ENCODE peak calls at places on chromosome 12, in eight cellular contexts. One of them, this sample, is unnamed.

GRCh38 chr12:83473408-83474095 is 786.8 kb downstream of the TMTC2 start:
- DNase-seq in breast epithelium: no peak
- DNase-seq in transverse colon: no peak
- DNase-seq in suprapubic skin: no peak
- DNase-seq in HCT116: no peak
- DNase-seq in GM23338: no peak
- DNase-seq in endothelial cell of umbilical vein: no peak
- DNase-seq in GM12878: peak
- DNase-seq in this sample: no peak

GRCh38 chr12:38162708-38163441 is 153.7 kb upstream of the ALG10B start:
- DNase-seq in breast epithelium: no peak
- DNase-seq in transverse colon: no peak
- DNase-seq in suprapubic skin: no peak
- DNase-seq in HCT116: no peak
- DNase-seq in GM23338: no peak
- DNase-seq in endothelial cell of umbilical vein: no peak
- DNase-seq in GM12878: no peak
- DNase-seq in this sample: no peak

GRCh38 chr12:67689339-67689738 is 40.8 kb downstream of the DYRK2 start:
- DNase-seq in breast epithelium: no peak
- DNase-seq in transverse colon: no peak
- DNase-seq in suprapubic skin: no peak
- DNase-seq in HCT116: no peak
- DNase-seq in GM23338: no peak
- DNase-seq in endothelial cell of umbilical vein: no peak
- DNase-seq in GM12878: no peak
- DNase-seq in this sample: no peak

GRCh38 chr12:3204716-3205617 is 127.8 kb downstream of the TSPAN9 start:
- DNase-seq in breast epithelium: no peak
- DNase-seq in transverse colon: no peak
- DNase-seq in suprapubic skin: no peak
- DNase-seq in HCT116: no peak
- DNase-seq in GM23338: no peak
- DNase-seq in endothelial cell of umbilical vein: no peak
- DNase-seq in GM12878: no peak
- DNase-seq in this sample: no peak

GRCh38 chr12:42483534-42483857 is 106.0 kb downstream of the PRICKLE1 start:
- DNase-seq in breast epithelium: no peak
- DNase-seq in transverse colon: peak
- DNase-seq in suprapubic skin: no peak
- DNase-seq in HCT116: no peak
- DNase-seq in GM23338: no peak
- DNase-seq in endothelial cell of umbilical vein: peak
- DNase-seq in GM12878: no peak
- DNase-seq in this sample: peak

GRCh38 chr12:101924647-101925046 is 47.3 kb downstream of the DRAM1 start:
- DNase-seq in breast epithelium: no peak
- DNase-seq in transverse colon: no peak
- DNase-seq in suprapubic skin: no peak
- DNase-seq in HCT116: no peak
- DNase-seq in GM23338: peak
- DNase-seq in endothelial cell of umbilical vein: no peak
- DNase-seq in GM12878: no peak
- DNase-seq in this sample: no peak

GRCh38 chr12:103996595-103996994 is 30.9 kb downstream of the TDG start:
- DNase-seq in breast epithelium: no peak
- DNase-seq in transverse colon: no peak
- DNase-seq in suprapubic skin: no peak
- DNase-seq in HCT116: no peak
- DNase-seq in GM23338: no peak
- DNase-seq in endothelial cell of umbilical vein: no peak
- DNase-seq in GM12878: no peak
- DNase-seq in this sample: no peak

GRCh38 chr12:67498981-67499380 is 149.6 kb upstream of the DYRK2 start:
- DNase-seq in breast epithelium: no peak
- DNase-seq in transverse colon: no peak
- DNase-seq in suprapubic skin: no peak
- DNase-seq in HCT116: no peak
- DNase-seq in GM23338: no peak
- DNase-seq in endothelial cell of umbilical vein: no peak
- DNase-seq in GM12878: no peak
- DNase-seq in this sample: no peak

GRCh38 chr12:57612711-57613426 is 1.6 kb downstream of the ARHGEF25 start:
- DNase-seq in breast epithelium: no peak
- DNase-seq in transverse colon: no peak
- DNase-seq in suprapubic skin: no peak
- DNase-seq in HCT116: no peak
- DNase-seq in GM23338: no peak
- DNase-seq in endothelial cell of umbilical vein: no peak
- DNase-seq in GM12878: no peak
- DNase-seq in this sample: no peak

GRCh38 chr12:22684526-22685118 is 59.7 kb downstream of the ETNK1 start:
- DNase-seq in breast epithelium: no peak
- DNase-seq in transverse colon: no peak
- DNase-seq in suprapubic skin: no peak
- DNase-seq in HCT116: peak
- DNase-seq in GM23338: peak
- DNase-seq in endothelial cell of umbilical vein: peak
- DNase-seq in GM12878: peak
- DNase-seq in this sample: no peak

GRCh38 chr12:53427905-53428594 is 4.4 kb downstream of the AMHR2 start:
- DNase-seq in breast epithelium: no peak
- DNase-seq in transverse colon: no peak
- DNase-seq in suprapubic skin: no peak
- DNase-seq in HCT116: peak
- DNase-seq in GM23338: no peak
- DNase-seq in endothelial cell of umbilical vein: no peak
- DNase-seq in GM12878: no peak
- DNase-seq in this sample: no peak

GRCh38 chr12:15268927-15269552 is 47.8 kb upstream of the RERG start:
- DNase-seq in breast epithelium: no peak
- DNase-seq in transverse colon: peak
- DNase-seq in suprapubic skin: no peak
- DNase-seq in HCT116: peak
- DNase-seq in GM23338: peak
- DNase-seq in endothelial cell of umbilical vein: peak
- DNase-seq in GM12878: no peak
- DNase-seq in this sample: peak

GRCh38 chr12:14216405-14217294 is 148.8 kb upstream of the ATF7IP start:
- DNase-seq in breast epithelium: no peak
- DNase-seq in transverse colon: no peak
- DNase-seq in suprapubic skin: no peak
- DNase-seq in HCT116: no peak
- DNase-seq in GM23338: no peak
- DNase-seq in endothelial cell of umbilical vein: peak
- DNase-seq in GM12878: no peak
- DNase-seq in this sample: no peak

GRCh38 chr12:2416158-2416557 is 363.4 kb downstream of the CACNA1C start:
- DNase-seq in breast epithelium: no peak
- DNase-seq in transverse colon: no peak
- DNase-seq in suprapubic skin: no peak
- DNase-seq in HCT116: no peak
- DNase-seq in GM23338: no peak
- DNase-seq in endothelial cell of umbilical vein: no peak
- DNase-seq in GM12878: no peak
- DNase-seq in this sample: no peak

GRCh38 chr12:21984375-21984774 is 43.1 kb upstream of the ABCC9 start:
- DNase-seq in breast epithelium: no peak
- DNase-seq in transverse colon: no peak
- DNase-seq in suprapubic skin: no peak
- DNase-seq in HCT116: no peak
- DNase-seq in GM23338: no peak
- DNase-seq in endothelial cell of umbilical vein: no peak
- DNase-seq in GM12878: no peak
- DNase-seq in this sample: no peak

GRCh38 chr12:26523708-26524150 is 309.3 kb downstream of the ITPR2 start:
- DNase-seq in breast epithelium: peak
- DNase-seq in transverse colon: peak
- DNase-seq in suprapubic skin: peak
- DNase-seq in HCT116: no peak
- DNase-seq in GM23338: no peak
- DNase-seq in endothelial cell of umbilical vein: peak
- DNase-seq in GM12878: no peak
- DNase-seq in this sample: no peak

GRCh38 chr12:68140576-68140975 is 19.0 kb downstream of the IFNG start:
- DNase-seq in breast epithelium: no peak
- DNase-seq in transverse colon: no peak
- DNase-seq in suprapubic skin: no peak
- DNase-seq in HCT116: no peak
- DNase-seq in GM23338: no peak
- DNase-seq in endothelial cell of umbilical vein: no peak
- DNase-seq in GM12878: no peak
- DNase-seq in this sample: no peak

GRCh38 chr12:39012870-39013269 is 107.5 kb upstream of the CPNE8 start:
- DNase-seq in breast epithelium: no peak
- DNase-seq in transverse colon: no peak
- DNase-seq in suprapubic skin: no peak
- DNase-seq in HCT116: no peak
- DNase-seq in GM23338: no peak
- DNase-seq in endothelial cell of umbilical vein: no peak
- DNase-seq in GM12878: no peak
- DNase-seq in this sample: no peak

GRCh38 chr12:10364839-10365681 is 24.8 kb downstream of the KLRK1 start:
- DNase-seq in breast epithelium: peak
- DNase-seq in transverse colon: peak
- DNase-seq in suprapubic skin: no peak
- DNase-seq in HCT116: peak
- DNase-seq in GM23338: peak
- DNase-seq in endothelial cell of umbilical vein: peak
- DNase-seq in GM12878: peak
- DNase-seq in this sample: no peak

GRCh38 chr12:15600223-15600935 is 188.8 kb downstream of the EPS8 start:
- DNase-seq in breast epithelium: no peak
- DNase-seq in transverse colon: no peak
- DNase-seq in suprapubic skin: no peak
- DNase-seq in HCT116: no peak
- DNase-seq in GM23338: no peak
- DNase-seq in endothelial cell of umbilical vein: no peak
- DNase-seq in GM12878: no peak
- DNase-seq in this sample: no peak

GRCh38 chr12:12153596-12153995 is 82.9 kb downstream of the BCL2L14 start:
- DNase-seq in breast epithelium: no peak
- DNase-seq in transverse colon: no peak
- DNase-seq in suprapubic skin: no peak
- DNase-seq in HCT116: no peak
- DNase-seq in GM23338: no peak
- DNase-seq in endothelial cell of umbilical vein: no peak
- DNase-seq in GM12878: no peak
- DNase-seq in this sample: no peak

GRCh38 chr12:105748806-105749600 is 389.8 kb downstream of the NUAK1 start:
- DNase-seq in breast epithelium: peak
- DNase-seq in transverse colon: no peak
- DNase-seq in suprapubic skin: no peak
- DNase-seq in HCT116: no peak
- DNase-seq in GM23338: no peak
- DNase-seq in endothelial cell of umbilical vein: peak
- DNase-seq in GM12878: no peak
- DNase-seq in this sample: no peak

GRCh38 chr12:49403887-49404517 is 36.7 kb downstream of the SPATS2 start:
- DNase-seq in breast epithelium: no peak
- DNase-seq in transverse colon: no peak
- DNase-seq in suprapubic skin: no peak
- DNase-seq in HCT116: no peak
- DNase-seq in GM23338: no peak
- DNase-seq in endothelial cell of umbilical vein: no peak
- DNase-seq in GM12878: no peak
- DNase-seq in this sample: no peak

DNA sequence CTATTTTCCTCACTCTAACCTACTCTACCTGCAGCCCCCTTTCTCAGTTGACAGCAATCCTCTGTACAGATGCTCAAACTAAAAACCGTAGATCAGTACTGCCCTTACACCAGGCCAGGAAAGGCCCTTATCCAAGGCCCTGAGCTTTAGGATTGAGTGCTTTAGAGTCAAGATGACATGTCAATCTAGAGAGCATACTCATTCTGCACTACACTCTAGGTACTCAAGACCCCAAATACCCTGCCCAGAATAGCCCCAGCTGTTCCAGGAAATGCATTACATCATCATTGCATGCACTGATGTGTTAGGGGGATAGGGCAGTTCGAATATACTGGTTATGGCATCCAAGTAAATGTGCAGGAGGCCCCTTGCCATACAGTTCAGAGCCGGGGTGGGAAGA is 3.5 kb upstream of the PHLDA1 start:
- DNase-seq in breast epithelium: no peak
- DNase-seq in transverse colon: no peak
- DNase-seq in suprapubic skin: no peak
- DNase-seq in HCT116: no peak
- DNase-seq in GM23338: no peak
- DNase-seq in endothelial cell of umbilical vein: no peak
- DNase-seq in GM12878: no peak
- DNase-seq in this sample: no peak
- TF ChIP-seq POLR2AphosphoS5 in breast epithelium: no peak
- TF ChIP-seq POLR2AphosphoS5 in transverse colon: no peak
- TF ChIP-seq POLR2AphosphoS5 in suprapubic skin: no peak
- TF ChIP-seq POLR2AphosphoS5 in HCT116: no peak
- TF ChIP-seq POLR2AphosphoS5 in GM23338: no peak
- TF ChIP-seq POLR2AphosphoS5 in endothelial cell of umbilical vein: no peak
- TF ChIP-seq POLR2AphosphoS5 in GM12878: no peak
- TF ChIP-seq POLR2AphosphoS5 in this sample: no peak

GRCh38 chr12:45644521-45644920 is 85.0 kb upstream of the ARID2 start:
- DNase-seq in breast epithelium: no peak
- DNase-seq in transverse colon: no peak
- DNase-seq in suprapubic skin: no peak
- DNase-seq in HCT116: no peak
- DNase-seq in GM23338: peak
- DNase-seq in endothelial cell of umbilical vein: peak
- DNase-seq in GM12878: no peak
- DNase-seq in this sample: no peak
- TF ChIP-seq POLR2AphosphoS5 in breast epithelium: no peak
- TF ChIP-seq POLR2AphosphoS5 in transverse colon: no peak
- TF ChIP-seq POLR2AphosphoS5 in suprapubic skin: no peak
- TF ChIP-seq POLR2AphosphoS5 in HCT116: no peak
- TF ChIP-seq POLR2AphosphoS5 in GM23338: no peak
- TF ChIP-seq POLR2AphosphoS5 in endothelial cell of umbilical vein: peak
- TF ChIP-seq POLR2AphosphoS5 in GM12878: no peak
- TF ChIP-seq POLR2AphosphoS5 in this sample: no peak

GRCh38 chr12:74537707-74538385 is at the start of gene ATXN7L3B:
- DNase-seq in breast epithelium: peak
- DNase-seq in transverse colon: peak
- DNase-seq in suprapubic skin: peak
- DNase-seq in HCT116: peak
- DNase-seq in GM23338: peak
- DNase-seq in endothelial cell of umbilical vein: peak
- DNase-seq in GM12878: peak
- DNase-seq in this sample: peak
- TF ChIP-seq POLR2AphosphoS5 in breast epithelium: peak
- TF ChIP-seq POLR2AphosphoS5 in transverse colon: peak
- TF ChIP-seq POLR2AphosphoS5 in suprapubic skin: peak
- TF ChIP-seq POLR2AphosphoS5 in HCT116: peak
- TF ChIP-seq POLR2AphosphoS5 in GM23338: peak
- TF ChIP-seq POLR2AphosphoS5 in endothelial cell of umbilical vein: peak
- TF ChIP-seq POLR2AphosphoS5 in GM12878: peak
- TF ChIP-seq POLR2AphosphoS5 in this sample: peak

DNA sequence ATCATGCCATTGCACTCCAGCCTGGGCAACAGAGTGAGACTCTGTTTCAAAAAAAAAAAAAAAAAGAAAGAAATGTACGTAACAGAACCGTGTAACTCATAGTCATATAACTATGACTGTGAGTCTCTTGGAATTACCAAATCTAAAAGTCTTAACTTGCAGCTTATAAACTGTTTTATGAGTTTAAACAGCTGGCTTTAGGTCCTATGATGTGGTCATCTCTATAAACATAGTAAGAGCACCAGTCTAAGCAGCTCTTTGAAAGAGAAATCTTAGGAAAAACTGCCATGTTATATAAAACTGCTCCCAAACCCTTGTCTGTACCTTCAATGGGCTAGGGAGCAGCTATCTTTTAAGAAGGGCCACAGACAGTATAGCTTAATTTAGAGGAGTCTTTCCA is 115.5 kb upstream of the AEBP2 start:
- DNase-seq in breast epithelium: no peak
- DNase-seq in transverse colon: no peak
- DNase-seq in suprapubic skin: no peak
- DNase-seq in HCT116: no peak
- DNase-seq in GM23338: no peak
- DNase-seq in endothelial cell of umbilical vein: no peak
- DNase-seq in GM12878: no peak
- DNase-seq in this sample: no peak
- TF ChIP-seq POLR2AphosphoS5 in breast epithelium: no peak
- TF ChIP-seq POLR2AphosphoS5 in transverse colon: no peak
- TF ChIP-seq POLR2AphosphoS5 in suprapubic skin: no peak
- TF ChIP-seq POLR2AphosphoS5 in HCT116: no peak
- TF ChIP-seq POLR2AphosphoS5 in GM23338: no peak
- TF ChIP-seq POLR2AphosphoS5 in endothelial cell of umbilical vein: no peak
- TF ChIP-seq POLR2AphosphoS5 in GM12878: no peak
- TF ChIP-seq POLR2AphosphoS5 in this sample: no peak

This sample was measured in GM12891.